ENCODE peak calls at places on chromosomes 12 and 14, in nine cellular contexts. One of them, this sample, is unnamed.

GRCh38 chr12:70609203-70609602 is 28.0 kb downstream of the PTPRB start:
- DNase-seq in NCI-H774: no peak
- DNase-seq in gastrocnemius medialis: no peak
- DNase-seq in CD4-positive, CD25-positive, alpha-beta regulatory T cell: no peak
- DNase-seq in central memory CD4-positive, alpha-beta T cell: no peak
- DNase-seq in memory B cell: no peak
- DNase-seq in GOT3: no peak
- DNase-seq in OCI-LY7: no peak
- DNase-seq in GM10248: no peak
- DNase-seq in this sample: no peak

GRCh38 chr12:2299207-2299606 is 246.4 kb downstream of the CACNA1C start:
- DNase-seq in gastrocnemius medialis: no peak
- DNase-seq in memory B cell: no peak
- DNase-seq in OCI-LY7: peak; percentile 71
- DNase-seq in CD4-positive, CD25-positive, alpha-beta regulatory T cell: no peak
- DNase-seq in NCI-H774: peak; percentile 15
- DNase-seq in GM10248: no peak
- DNase-seq in central memory CD4-positive, alpha-beta T cell: no peak
- DNase-seq in GOT3: no peak
- DNase-seq in this sample: no peak

GRCh38 chr12:96240251-96240650 is 46.1 kb downstream of the ELK3 start:
- DNase-seq in memory B cell: no peak
- DNase-seq in NCI-H774: no peak
- DNase-seq in GOT3: no peak
- DNase-seq in GM10248: no peak
- DNase-seq in OCI-LY7: no peak
- DNase-seq in CD4-positive, CD25-positive, alpha-beta regulatory T cell: no peak
- DNase-seq in central memory CD4-positive, alpha-beta T cell: no peak
- DNase-seq in gastrocnemius medialis: no peak
- DNase-seq in this sample: no peak

GRCh38 chr12:89494411-89495231 is 30.0 kb downstream of the GALNT4 start:
- DNase-seq in GM10248: peak; percentile 38
- DNase-seq in NCI-H774: no peak
- DNase-seq in central memory CD4-positive, alpha-beta T cell: no peak
- DNase-seq in gastrocnemius medialis: no peak
- DNase-seq in memory B cell: no peak
- DNase-seq in OCI-LY7: no peak
- DNase-seq in GOT3: no peak
- DNase-seq in CD4-positive, CD25-positive, alpha-beta regulatory T cell: no peak
- DNase-seq in this sample: no peak

GRCh38 chr14:24113379-24113800 is 1.2 kb upstream of the DCAF11 start:
- DNase-seq in GOT3: no peak
- DNase-seq in memory B cell: no peak
- DNase-seq in NCI-H774: no peak
- DNase-seq in GM10248: no peak
- DNase-seq in CD4-positive, CD25-positive, alpha-beta regulatory T cell: no peak
- DNase-seq in central memory CD4-positive, alpha-beta T cell: no peak
- DNase-seq in OCI-LY7: peak; percentile 37
- DNase-seq in gastrocnemius medialis: no peak
- DNase-seq in this sample: no peak

GRCh38 chr12:12224240-12224940 is 42.5 kb downstream of the LRP6 start:
- DNase-seq in NCI-H774: no peak
- DNase-seq in GOT3: no peak
- DNase-seq in GM10248: no peak
- DNase-seq in gastrocnemius medialis: no peak
- DNase-seq in central memory CD4-positive, alpha-beta T cell: no peak
- DNase-seq in OCI-LY7: no peak
- DNase-seq in CD4-positive, CD25-positive, alpha-beta regulatory T cell: no peak
- DNase-seq in memory B cell: no peak
- DNase-seq in this sample: no peak

GRCh38 chr14:94641632-94641955 is 29.4 kb downstream of the SERPINA3 start:
- DNase-seq in memory B cell: no peak
- DNase-seq in NCI-H774: no peak
- DNase-seq in gastrocnemius medialis: no peak
- DNase-seq in GOT3: no peak
- DNase-seq in CD4-positive, CD25-positive, alpha-beta regulatory T cell: no peak
- DNase-seq in central memory CD4-positive, alpha-beta T cell: no peak
- DNase-seq in GM10248: no peak
- DNase-seq in OCI-LY7: no peak
- DNase-seq in this sample: no peak

GRCh38 chr14:33914676-33915516 is 36.0 kb downstream of the EGLN3 start:
- DNase-seq in GOT3: no peak
- DNase-seq in central memory CD4-positive, alpha-beta T cell: no peak
- DNase-seq in OCI-LY7: no peak
- DNase-seq in gastrocnemius medialis: no peak
- DNase-seq in GM10248: no peak
- DNase-seq in NCI-H774: no peak
- DNase-seq in CD4-positive, CD25-positive, alpha-beta regulatory T cell: no peak
- DNase-seq in memory B cell: no peak
- DNase-seq in this sample: no peak

GRCh38 chr14:50773632-50774541 is 57.1 kb downstream of the NIN start:
- DNase-seq in gastrocnemius medialis: peak; percentile 53
- DNase-seq in NCI-H774: no peak
- DNase-seq in OCI-LY7: peak; percentile 30
- DNase-seq in central memory CD4-positive, alpha-beta T cell: no peak
- DNase-seq in GOT3: no peak
- DNase-seq in GM10248: no peak
- DNase-seq in memory B cell: no peak
- DNase-seq in CD4-positive, CD25-positive, alpha-beta regulatory T cell: no peak
- DNase-seq in this sample: no peak

GRCh38 chr12:117646595-117646994 is 285.2 kb upstream of the NOS1 start:
- DNase-seq in central memory CD4-positive, alpha-beta T cell: no peak
- DNase-seq in OCI-LY7: no peak
- DNase-seq in GM10248: no peak
- DNase-seq in CD4-positive, CD25-positive, alpha-beta regulatory T cell: no peak
- DNase-seq in memory B cell: no peak
- DNase-seq in gastrocnemius medialis: no peak
- DNase-seq in GOT3: no peak
- DNase-seq in NCI-H774: no peak
- DNase-seq in this sample: no peak

GRCh38 chr14:62103497-62103896 is 341.3 kb downstream of the SNAPC1 start:
- DNase-seq in OCI-LY7: no peak
- DNase-seq in GM10248: no peak
- DNase-seq in memory B cell: no peak
- DNase-seq in GOT3: no peak
- DNase-seq in central memory CD4-positive, alpha-beta T cell: no peak
- DNase-seq in NCI-H774: no peak
- DNase-seq in CD4-positive, CD25-positive, alpha-beta regulatory T cell: no peak
- DNase-seq in gastrocnemius medialis: no peak
- DNase-seq in this sample: no peak

GRCh38 chr12:76909290-76909689 is 30.5 kb upstream of the CSRP2 start:
- DNase-seq in central memory CD4-positive, alpha-beta T cell: no peak
- DNase-seq in NCI-H774: no peak
- DNase-seq in CD4-positive, CD25-positive, alpha-beta regulatory T cell: no peak
- DNase-seq in GOT3: no peak
- DNase-seq in memory B cell: no peak
- DNase-seq in OCI-LY7: no peak
- DNase-seq in GM10248: no peak
- DNase-seq in gastrocnemius medialis: no peak
- DNase-seq in this sample: no peak

GRCh38 chr14:76771432-76771980 is 10.2 kb downstream of the VASH1 start:
- DNase-seq in GM10248: no peak
- DNase-seq in GOT3: no peak
- DNase-seq in CD4-positive, CD25-positive, alpha-beta regulatory T cell: no peak
- DNase-seq in NCI-H774: no peak
- DNase-seq in gastrocnemius medialis: no peak
- DNase-seq in memory B cell: peak; percentile 7
- DNase-seq in central memory CD4-positive, alpha-beta T cell: no peak
- DNase-seq in OCI-LY7: no peak
- DNase-seq in this sample: no peak

GRCh38 chr14:89117017-89117416 is 292.6 kb downstream of the TTC8 start:
- DNase-seq in central memory CD4-positive, alpha-beta T cell: no peak
- DNase-seq in OCI-LY7: no peak
- DNase-seq in GOT3: no peak
- DNase-seq in GM10248: no peak
- DNase-seq in CD4-positive, CD25-positive, alpha-beta regulatory T cell: no peak
- DNase-seq in NCI-H774: no peak
- DNase-seq in gastrocnemius medialis: no peak
- DNase-seq in memory B cell: no peak
- DNase-seq in this sample: no peak

GRCh38 chr14:54225457-54225856 is 171.3 kb upstream of the CDKN3 start:
- DNase-seq in GM10248: no peak
- DNase-seq in central memory CD4-positive, alpha-beta T cell: no peak
- DNase-seq in gastrocnemius medialis: no peak
- DNase-seq in memory B cell: no peak
- DNase-seq in GOT3: no peak
- DNase-seq in OCI-LY7: no peak
- DNase-seq in NCI-H774: no peak
- DNase-seq in CD4-positive, CD25-positive, alpha-beta regulatory T cell: no peak
- DNase-seq in this sample: no peak

GRCh38 chr14:74979029-74979428 is 23.6 kb upstream of the PGF start:
- DNase-seq in GOT3: no peak
- DNase-seq in CD4-positive, CD25-positive, alpha-beta regulatory T cell: no peak
- DNase-seq in gastrocnemius medialis: no peak
- DNase-seq in memory B cell: no peak
- DNase-seq in GM10248: no peak
- DNase-seq in NCI-H774: no peak
- DNase-seq in central memory CD4-positive, alpha-beta T cell: no peak
- DNase-seq in OCI-LY7: no peak
- DNase-seq in this sample: no peak

GRCh38 chr12:4287325-4288290 is 14.0 kb downstream of the CCND2 start:
- DNase-seq in memory B cell: no peak
- DNase-seq in GOT3: no peak
- DNase-seq in NCI-H774: no peak
- DNase-seq in central memory CD4-positive, alpha-beta T cell: no peak
- DNase-seq in OCI-LY7: no peak
- DNase-seq in GM10248: no peak
- DNase-seq in CD4-positive, CD25-positive, alpha-beta regulatory T cell: no peak
- DNase-seq in gastrocnemius medialis: no peak
- DNase-seq in this sample: no peak

GRCh38 chr12:26845057-26845666 is 12.2 kb upstream of the ITPR2 start:
- DNase-seq in OCI-LY7: no peak
- DNase-seq in GM10248: no peak
- DNase-seq in central memory CD4-positive, alpha-beta T cell: no peak
- DNase-seq in memory B cell: no peak
- DNase-seq in NCI-H774: no peak
- DNase-seq in gastrocnemius medialis: peak; percentile 29
- DNase-seq in GOT3: peak; percentile 6
- DNase-seq in CD4-positive, CD25-positive, alpha-beta regulatory T cell: no peak
- DNase-seq in this sample: peak; percentile 15

GRCh38 chr14:30988509-30988908 is 36.9 kb upstream of the AP4S1 start:
- DNase-seq in GM10248: no peak
- DNase-seq in gastrocnemius medialis: no peak
- DNase-seq in GOT3: no peak
- DNase-seq in OCI-LY7: no peak
- DNase-seq in NCI-H774: no peak
- DNase-seq in CD4-positive, CD25-positive, alpha-beta regulatory T cell: no peak
- DNase-seq in memory B cell: no peak
- DNase-seq in central memory CD4-positive, alpha-beta T cell: no peak
- DNase-seq in this sample: no peak

GRCh38 chr12:52518574-52519469 is 1.4 kb downstream of the KRT5 start:
- DNase-seq in central memory CD4-positive, alpha-beta T cell: no peak
- DNase-seq in GOT3: no peak
- DNase-seq in gastrocnemius medialis: no peak
- DNase-seq in OCI-LY7: no peak
- DNase-seq in memory B cell: no peak
- DNase-seq in NCI-H774: no peak
- DNase-seq in GM10248: no peak
- DNase-seq in CD4-positive, CD25-positive, alpha-beta regulatory T cell: no peak
- DNase-seq in this sample: no peak

GRCh38 chr12:3333583-3333982 is 157.4 kb upstream of the PRMT8 start:
- DNase-seq in CD4-positive, CD25-positive, alpha-beta regulatory T cell: no peak
- DNase-seq in memory B cell: no peak
- DNase-seq in GM10248: no peak
- DNase-seq in OCI-LY7: no peak
- DNase-seq in central memory CD4-positive, alpha-beta T cell: no peak
- DNase-seq in gastrocnemius medialis: no peak
- DNase-seq in GOT3: no peak
- DNase-seq in NCI-H774: no peak
- DNase-seq in this sample: no peak

GRCh38 chr14:98956616-98957015 is 315.4 kb downstream of the BCL11B start:
- DNase-seq in NCI-H774: no peak
- DNase-seq in memory B cell: no peak
- DNase-seq in CD4-positive, CD25-positive, alpha-beta regulatory T cell: no peak
- DNase-seq in central memory CD4-positive, alpha-beta T cell: no peak
- DNase-seq in gastrocnemius medialis: no peak
- DNase-seq in GM10248: no peak
- DNase-seq in GOT3: no peak
- DNase-seq in OCI-LY7: no peak
- DNase-seq in this sample: no peak

GRCh38 chr14:64764641-64765520 is 60.7 kb downstream of the PLEKHG3 start:
- DNase-seq in CD4-positive, CD25-positive, alpha-beta regulatory T cell: peak; percentile 46
- DNase-seq in memory B cell: peak; percentile 74
- DNase-seq in NCI-H774: no peak
- DNase-seq in OCI-LY7: peak; percentile 56
- DNase-seq in gastrocnemius medialis: peak; percentile 51
- DNase-seq in GOT3: peak; percentile 26
- DNase-seq in GM10248: peak; percentile 83
- DNase-seq in central memory CD4-positive, alpha-beta T cell: peak; percentile 60
- DNase-seq in this sample: no peak

GRCh38 chr14:92945959-92946846 is 23.3 kb downstream of the CHGA start:
- DNase-seq in GM10248: no peak
- DNase-seq in GOT3: no peak
- DNase-seq in gastrocnemius medialis: peak; percentile 21
- DNase-seq in OCI-LY7: no peak
- DNase-seq in memory B cell: no peak
- DNase-seq in NCI-H774: peak; percentile 28
- DNase-seq in CD4-positive, CD25-positive, alpha-beta regulatory T cell: no peak
- DNase-seq in central memory CD4-positive, alpha-beta T cell: no peak
- DNase-seq in this sample: no peak

GRCh38 chr12:120119395-120119973 is 2.9 kb upstream of the RAB35 start:
- DNase-seq in gastrocnemius medialis: no peak
- DNase-seq in central memory CD4-positive, alpha-beta T cell: no peak
- DNase-seq in OCI-LY7: peak; percentile 59
- DNase-seq in CD4-positive, CD25-positive, alpha-beta regulatory T cell: no peak
- DNase-seq in GOT3: no peak
- DNase-seq in memory B cell: no peak
- DNase-seq in NCI-H774: no peak
- DNase-seq in GM10248: peak; percentile 56
- DNase-seq in this sample: no peak

GRCh38 chr14:79369359-79370332 is 841.7 kb downstream of the DIO2 start:
- DNase-seq in GOT3: no peak
- DNase-seq in memory B cell: no peak
- DNase-seq in NCI-H774: no peak
- DNase-seq in CD4-positive, CD25-positive, alpha-beta regulatory T cell: no peak
- DNase-seq in central memory CD4-positive, alpha-beta T cell: no peak
- DNase-seq in gastrocnemius medialis: no peak
- DNase-seq in GM10248: no peak
- DNase-seq in OCI-LY7: no peak
- DNase-seq in this sample: no peak

GRCh38 chr12:24487606-24488005 is 461.3 kb downstream of the BCAT1 start:
- DNase-seq in gastrocnemius medialis: no peak
- DNase-seq in memory B cell: no peak
- DNase-seq in NCI-H774: no peak
- DNase-seq in CD4-positive, CD25-positive, alpha-beta regulatory T cell: no peak
- DNase-seq in central memory CD4-positive, alpha-beta T cell: no peak
- DNase-seq in GM10248: no peak
- DNase-seq in GOT3: no peak
- DNase-seq in OCI-LY7: no peak
- DNase-seq in this sample: no peak

GRCh38 chr12:38921025-38921677 is 15.8 kb upstream of the CPNE8 start:
- DNase-seq in CD4-positive, CD25-positive, alpha-beta regulatory T cell: no peak
- DNase-seq in GOT3: peak; percentile 61
- DNase-seq in central memory CD4-positive, alpha-beta T cell: no peak
- DNase-seq in memory B cell: no peak
- DNase-seq in GM10248: peak; percentile 23
- DNase-seq in OCI-LY7: peak; percentile 43
- DNase-seq in NCI-H774: peak; percentile 68
- DNase-seq in gastrocnemius medialis: no peak
- DNase-seq in this sample: no peak

GRCh38 chr14:61524211-61524806 is 171.0 kb upstream of the HIF1A start:
- DNase-seq in OCI-LY7: no peak
- DNase-seq in memory B cell: no peak
- DNase-seq in GOT3: no peak
- DNase-seq in gastrocnemius medialis: no peak
- DNase-seq in GM10248: no peak
- DNase-seq in NCI-H774: peak; percentile 49
- DNase-seq in CD4-positive, CD25-positive, alpha-beta regulatory T cell: no peak
- DNase-seq in central memory CD4-positive, alpha-beta T cell: no peak
- DNase-seq in this sample: no peak

GRCh38 chr14:59085207-59085739 is 103.2 kb upstream of the DAAM1 start:
- DNase-seq in OCI-LY7: no peak
- DNase-seq in gastrocnemius medialis: no peak
- DNase-seq in central memory CD4-positive, alpha-beta T cell: no peak
- DNase-seq in GOT3: no peak
- DNase-seq in GM10248: no peak
- DNase-seq in memory B cell: no peak
- DNase-seq in CD4-positive, CD25-positive, alpha-beta regulatory T cell: no peak
- DNase-seq in NCI-H774: no peak
- DNase-seq in this sample: no peak

GRCh38 chr14:74898694-74899093 is 17.0 kb downstream of the DLST start:
- DNase-seq in memory B cell: no peak
- DNase-seq in OCI-LY7: no peak
- DNase-seq in GOT3: no peak
- DNase-seq in GM10248: no peak
- DNase-seq in NCI-H774: no peak
- DNase-seq in central memory CD4-positive, alpha-beta T cell: no peak
- DNase-seq in CD4-positive, CD25-positive, alpha-beta regulatory T cell: no peak
- DNase-seq in gastrocnemius medialis: no peak
- DNase-seq in this sample: no peak

This sample was measured in thoracic aorta.